ENCODE peak calls at places on chromosomes 7 and 10, in ten cellular contexts. One of them, this sample, is unnamed.

GRCh38 chr10:128990986-128991385 is 476.1 kb upstream of the MGMT start:
- DNase-seq in PC-9: no peak
- DNase-seq in fibroblast of pulmonary artery: no peak
- DNase-seq in CD8-positive, alpha-beta T cell: no peak
- DNase-seq in HL-60: no peak
- DNase-seq in fibroblast of mammary gland: no peak
- DNase-seq in mammary epithelial cell: no peak
- DNase-seq in heart right ventricle: no peak
- DNase-seq in heart left ventricle: no peak
- DNase-seq in IMR-90: no peak
- DNase-seq in this sample: no peak

GRCh38 chr7:12222889-12223579 is 11.9 kb downstream of the TMEM106B start:
- DNase-seq in PC-9: no peak
- DNase-seq in fibroblast of pulmonary artery: no peak
- DNase-seq in CD8-positive, alpha-beta T cell: no peak
- DNase-seq in HL-60: peak
- DNase-seq in fibroblast of mammary gland: no peak
- DNase-seq in mammary epithelial cell: no peak
- DNase-seq in heart right ventricle: no peak
- DNase-seq in heart left ventricle: no peak
- DNase-seq in IMR-90: no peak
- DNase-seq in this sample: no peak

GRCh38 chr7:55533050-55533728 is 39.1 kb downstream of the VOPP1 start:
- DNase-seq in PC-9: peak
- DNase-seq in fibroblast of pulmonary artery: no peak
- DNase-seq in CD8-positive, alpha-beta T cell: peak
- DNase-seq in HL-60: peak
- DNase-seq in fibroblast of mammary gland: peak
- DNase-seq in mammary epithelial cell: peak
- DNase-seq in heart right ventricle: no peak
- DNase-seq in heart left ventricle: no peak
- DNase-seq in IMR-90: peak
- DNase-seq in this sample: peak

GRCh38 chr7:5869691-5870090 is 10.9 kb upstream of the OCM start:
- DNase-seq in PC-9: no peak
- DNase-seq in fibroblast of pulmonary artery: no peak
- DNase-seq in CD8-positive, alpha-beta T cell: no peak
- DNase-seq in HL-60: no peak
- DNase-seq in fibroblast of mammary gland: no peak
- DNase-seq in mammary epithelial cell: no peak
- DNase-seq in heart right ventricle: no peak
- DNase-seq in heart left ventricle: no peak
- DNase-seq in IMR-90: no peak
- DNase-seq in this sample: no peak

GRCh38 chr7:73715648-73716317 is 3.7 kb downstream of the STX1A start:
- DNase-seq in PC-9: peak
- DNase-seq in fibroblast of pulmonary artery: peak
- DNase-seq in CD8-positive, alpha-beta T cell: no peak
- DNase-seq in HL-60: peak
- DNase-seq in fibroblast of mammary gland: peak
- DNase-seq in mammary epithelial cell: peak
- DNase-seq in heart right ventricle: no peak
- DNase-seq in heart left ventricle: no peak
- DNase-seq in IMR-90: peak
- DNase-seq in this sample: no peak

GRCh38 chr7:31825576-31825975 is 138.6 kb downstream of the PPP1R17 start:
- DNase-seq in PC-9: no peak
- DNase-seq in fibroblast of pulmonary artery: no peak
- DNase-seq in CD8-positive, alpha-beta T cell: no peak
- DNase-seq in HL-60: no peak
- DNase-seq in fibroblast of mammary gland: no peak
- DNase-seq in mammary epithelial cell: no peak
- DNase-seq in heart right ventricle: no peak
- DNase-seq in heart left ventricle: no peak
- DNase-seq in IMR-90: no peak
- DNase-seq in this sample: no peak

GRCh38 chr7:115070311-115070710 is 148.4 kb downstream of the MDFIC start:
- DNase-seq in PC-9: no peak
- DNase-seq in fibroblast of pulmonary artery: no peak
- DNase-seq in CD8-positive, alpha-beta T cell: no peak
- DNase-seq in HL-60: no peak
- DNase-seq in fibroblast of mammary gland: no peak
- DNase-seq in mammary epithelial cell: peak
- DNase-seq in heart right ventricle: no peak
- DNase-seq in heart left ventricle: no peak
- DNase-seq in IMR-90: no peak
- DNase-seq in this sample: no peak

GRCh38 chr7:139709460-139709859 is 68.3 kb downstream of the HIPK2 start:
- DNase-seq in PC-9: no peak
- DNase-seq in fibroblast of pulmonary artery: peak
- DNase-seq in CD8-positive, alpha-beta T cell: no peak
- DNase-seq in HL-60: no peak
- DNase-seq in fibroblast of mammary gland: peak
- DNase-seq in mammary epithelial cell: no peak
- DNase-seq in heart right ventricle: no peak
- DNase-seq in heart left ventricle: no peak
- DNase-seq in IMR-90: peak
- DNase-seq in this sample: no peak

GRCh38 chr10:114140036-114140435 is 34.0 kb downstream of the CCDC186 start:
- DNase-seq in PC-9: no peak
- DNase-seq in fibroblast of pulmonary artery: no peak
- DNase-seq in CD8-positive, alpha-beta T cell: no peak
- DNase-seq in HL-60: no peak
- DNase-seq in fibroblast of mammary gland: no peak
- DNase-seq in mammary epithelial cell: no peak
- DNase-seq in heart right ventricle: no peak
- DNase-seq in heart left ventricle: no peak
- DNase-seq in IMR-90: no peak
- DNase-seq in this sample: no peak

GRCh38 chr10:69089638-69090599 is 2.0 kb downstream of the SRGN start:
- DNase-seq in PC-9: no peak
- DNase-seq in fibroblast of pulmonary artery: peak
- DNase-seq in CD8-positive, alpha-beta T cell: peak
- DNase-seq in HL-60: peak
- DNase-seq in fibroblast of mammary gland: peak
- DNase-seq in mammary epithelial cell: no peak
- DNase-seq in heart right ventricle: no peak
- DNase-seq in heart left ventricle: no peak
- DNase-seq in IMR-90: peak
- DNase-seq in this sample: peak

GRCh38 chr7:145850636-145851035 is 266.0 kb upstream of the CNTNAP2 start:
- DNase-seq in PC-9: no peak
- DNase-seq in fibroblast of pulmonary artery: no peak
- DNase-seq in CD8-positive, alpha-beta T cell: no peak
- DNase-seq in HL-60: no peak
- DNase-seq in fibroblast of mammary gland: no peak
- DNase-seq in mammary epithelial cell: no peak
- DNase-seq in heart right ventricle: no peak
- DNase-seq in heart left ventricle: no peak
- DNase-seq in IMR-90: no peak
- DNase-seq in this sample: no peak

GRCh38 chr7:145845345-145845744 is 271.3 kb upstream of the CNTNAP2 start:
- DNase-seq in PC-9: no peak
- DNase-seq in fibroblast of pulmonary artery: no peak
- DNase-seq in CD8-positive, alpha-beta T cell: no peak
- DNase-seq in HL-60: no peak
- DNase-seq in fibroblast of mammary gland: no peak
- DNase-seq in mammary epithelial cell: no peak
- DNase-seq in heart right ventricle: no peak
- DNase-seq in heart left ventricle: no peak
- DNase-seq in IMR-90: no peak
- DNase-seq in this sample: no peak

GRCh38 chr7:145848691-145849090 is 267.9 kb upstream of the CNTNAP2 start:
- DNase-seq in PC-9: no peak
- DNase-seq in fibroblast of pulmonary artery: no peak
- DNase-seq in CD8-positive, alpha-beta T cell: no peak
- DNase-seq in HL-60: no peak
- DNase-seq in fibroblast of mammary gland: no peak
- DNase-seq in mammary epithelial cell: no peak
- DNase-seq in heart right ventricle: no peak
- DNase-seq in heart left ventricle: no peak
- DNase-seq in IMR-90: no peak
- DNase-seq in this sample: no peak
- TF ChIP-seq CTCF in PC-9: peak
- TF ChIP-seq CTCF in fibroblast of pulmonary artery: no peak
- TF ChIP-seq CTCF in CD8-positive, alpha-beta T cell: no peak
- TF ChIP-seq CTCF in HL-60: no peak
- TF ChIP-seq CTCF in fibroblast of mammary gland: no peak
- TF ChIP-seq CTCF in mammary epithelial cell: no peak
- TF ChIP-seq CTCF in heart right ventricle: peak
- TF ChIP-seq CTCF in heart left ventricle: peak
- TF ChIP-seq CTCF in IMR-90: no peak
- TF ChIP-seq CTCF in this sample: no peak

GRCh38 chr10:121715076-121715475 is 116.8 kb upstream of the FGFR2 start:
- DNase-seq in PC-9: no peak
- DNase-seq in fibroblast of pulmonary artery: no peak
- DNase-seq in CD8-positive, alpha-beta T cell: no peak
- DNase-seq in HL-60: no peak
- DNase-seq in fibroblast of mammary gland: no peak
- DNase-seq in mammary epithelial cell: peak
- DNase-seq in heart right ventricle: no peak
- DNase-seq in heart left ventricle: no peak
- DNase-seq in IMR-90: no peak
- DNase-seq in this sample: no peak

GRCh38 chr10:121709674-121710073 is 111.4 kb upstream of the FGFR2 start:
- DNase-seq in PC-9: no peak
- DNase-seq in fibroblast of pulmonary artery: peak
- DNase-seq in CD8-positive, alpha-beta T cell: no peak
- DNase-seq in HL-60: peak
- DNase-seq in fibroblast of mammary gland: peak
- DNase-seq in mammary epithelial cell: no peak
- DNase-seq in heart right ventricle: no peak
- DNase-seq in heart left ventricle: no peak
- DNase-seq in IMR-90: no peak
- DNase-seq in this sample: no peak

GRCh38 chr10:121710971-121711370 is 112.7 kb upstream of the FGFR2 start:
- DNase-seq in PC-9: no peak
- DNase-seq in fibroblast of pulmonary artery: no peak
- DNase-seq in CD8-positive, alpha-beta T cell: no peak
- DNase-seq in HL-60: no peak
- DNase-seq in fibroblast of mammary gland: no peak
- DNase-seq in mammary epithelial cell: no peak
- DNase-seq in heart right ventricle: no peak
- DNase-seq in heart left ventricle: no peak
- DNase-seq in IMR-90: no peak
- DNase-seq in this sample: no peak

GRCh38 chr10:121708921-121709625 is 110.8 kb upstream of the FGFR2 start:
- DNase-seq in PC-9: no peak
- DNase-seq in fibroblast of pulmonary artery: no peak
- DNase-seq in CD8-positive, alpha-beta T cell: no peak
- DNase-seq in HL-60: no peak
- DNase-seq in fibroblast of mammary gland: no peak
- DNase-seq in mammary epithelial cell: no peak
- DNase-seq in heart right ventricle: no peak
- DNase-seq in heart left ventricle: no peak
- DNase-seq in IMR-90: no peak
- DNase-seq in this sample: no peak

DNA sequence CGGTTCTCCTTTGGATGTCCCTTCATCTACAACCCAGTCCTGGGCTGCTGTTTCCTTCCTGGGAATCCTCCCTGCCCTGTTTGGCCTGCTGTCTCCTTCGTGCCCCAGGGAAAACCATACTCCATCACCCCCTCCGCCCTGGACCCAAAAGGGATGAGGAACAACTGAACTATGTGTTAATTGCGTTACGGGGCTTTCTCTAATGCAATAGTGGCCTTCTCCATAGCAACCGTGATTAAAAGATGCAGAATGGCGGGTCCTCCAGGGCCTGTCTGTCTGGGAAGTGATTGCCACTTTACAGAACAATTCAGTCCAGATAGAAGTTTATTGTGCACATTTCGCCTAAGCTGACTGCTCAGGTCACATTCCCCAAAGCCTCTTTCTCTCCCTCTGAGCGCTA is 112.0 kb upstream of the FGFR2 start:
- DNase-seq in PC-9: no peak
- DNase-seq in fibroblast of pulmonary artery: peak
- DNase-seq in CD8-positive, alpha-beta T cell: no peak
- DNase-seq in HL-60: no peak
- DNase-seq in fibroblast of mammary gland: peak
- DNase-seq in mammary epithelial cell: no peak
- DNase-seq in heart right ventricle: peak
- DNase-seq in heart left ventricle: no peak
- DNase-seq in IMR-90: no peak
- DNase-seq in this sample: no peak
- H3K4me3 ChIP-seq in PC-9: no peak
- H3K4me3 ChIP-seq in fibroblast of pulmonary artery: no peak
- H3K4me3 ChIP-seq in CD8-positive, alpha-beta T cell: no peak
- H3K4me3 ChIP-seq in HL-60: no peak
- H3K4me3 ChIP-seq in fibroblast of mammary gland: no peak
- H3K4me3 ChIP-seq in mammary epithelial cell: no peak
- H3K4me3 ChIP-seq in heart right ventricle: no peak
- H3K4me3 ChIP-seq in heart left ventricle: no peak
- H3K4me3 ChIP-seq in IMR-90: no peak
- H3K4me3 ChIP-seq in this sample: no peak

DNA sequence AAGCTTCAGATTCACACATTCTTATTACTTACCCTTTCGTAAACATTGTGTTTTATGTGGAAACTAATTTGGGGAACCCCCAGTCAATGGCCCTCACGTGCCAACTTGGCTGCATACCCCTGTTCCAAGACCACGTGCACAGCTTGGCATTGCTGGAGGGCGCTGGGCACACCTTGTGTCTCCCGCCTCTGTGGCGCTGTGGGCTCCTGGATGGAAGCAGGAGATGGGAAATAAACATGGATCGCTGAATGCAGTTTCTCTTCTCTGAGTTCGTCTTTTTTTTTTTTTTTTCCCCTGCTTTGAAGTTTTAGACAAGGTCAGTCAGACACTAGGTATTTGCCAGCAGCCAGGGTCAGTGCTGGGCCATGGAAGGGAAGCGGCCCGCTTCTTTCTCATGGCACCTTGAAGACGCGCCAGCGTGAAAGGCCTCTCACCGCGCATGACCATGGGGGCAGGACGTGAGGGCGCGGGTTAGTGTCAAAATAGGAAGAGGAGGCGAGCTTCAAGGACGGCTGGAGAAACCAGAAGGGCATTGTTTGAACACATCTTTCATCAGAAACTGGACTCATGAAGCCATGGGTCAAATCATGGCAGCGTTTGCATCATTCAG is 27.3 kb downstream of the BNIP3 start:
- DNase-seq in PC-9: no peak
- DNase-seq in fibroblast of pulmonary artery: no peak
- DNase-seq in CD8-positive, alpha-beta T cell: no peak
- DNase-seq in HL-60: no peak
- DNase-seq in fibroblast of mammary gland: no peak
- DNase-seq in mammary epithelial cell: no peak
- DNase-seq in heart right ventricle: no peak
- DNase-seq in heart left ventricle: no peak
- DNase-seq in IMR-90: no peak
- DNase-seq in this sample: no peak
- TF ChIP-seq CTCF in PC-9: no peak
- TF ChIP-seq CTCF in fibroblast of pulmonary artery: no peak
- TF ChIP-seq CTCF in CD8-positive, alpha-beta T cell: no peak
- TF ChIP-seq CTCF in HL-60: no peak
- TF ChIP-seq CTCF in fibroblast of mammary gland: no peak
- TF ChIP-seq CTCF in mammary epithelial cell: no peak
- TF ChIP-seq CTCF in heart right ventricle: no peak
- TF ChIP-seq CTCF in heart left ventricle: no peak
- TF ChIP-seq CTCF in IMR-90: no peak
- TF ChIP-seq CTCF in this sample: no peak

DNA sequence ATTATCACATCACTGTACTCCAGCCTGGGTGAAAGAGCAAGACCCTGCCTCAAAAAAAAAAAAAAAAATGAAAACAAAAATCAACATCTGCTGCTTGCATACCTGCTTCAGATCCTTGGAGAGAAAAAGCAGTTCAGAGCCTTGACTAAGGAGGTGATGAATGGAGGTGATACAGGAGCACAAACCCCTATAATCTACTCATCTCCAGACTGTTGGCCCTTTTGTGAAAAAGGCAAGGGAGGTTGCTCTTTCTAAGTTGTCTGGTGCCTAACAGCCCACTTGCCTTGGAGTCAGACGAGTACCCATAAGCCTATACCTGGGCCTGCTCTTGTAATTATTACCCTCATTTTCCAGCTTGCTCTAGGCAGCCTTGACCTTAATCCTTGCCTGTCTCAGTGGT is 1.4 kb downstream of the SFXN2 start:
- DNase-seq in PC-9: no peak
- DNase-seq in fibroblast of pulmonary artery: no peak
- DNase-seq in CD8-positive, alpha-beta T cell: no peak
- DNase-seq in HL-60: no peak
- DNase-seq in fibroblast of mammary gland: no peak
- DNase-seq in mammary epithelial cell: no peak
- DNase-seq in heart right ventricle: no peak
- DNase-seq in heart left ventricle: no peak
- DNase-seq in IMR-90: no peak
- DNase-seq in this sample: no peak
- H3K4me3 ChIP-seq in PC-9: no peak
- H3K4me3 ChIP-seq in fibroblast of pulmonary artery: no peak
- H3K4me3 ChIP-seq in CD8-positive, alpha-beta T cell: no peak
- H3K4me3 ChIP-seq in HL-60: no peak
- H3K4me3 ChIP-seq in fibroblast of mammary gland: no peak
- H3K4me3 ChIP-seq in mammary epithelial cell: no peak
- H3K4me3 ChIP-seq in heart right ventricle: no peak
- H3K4me3 ChIP-seq in heart left ventricle: no peak
- H3K4me3 ChIP-seq in IMR-90: no peak
- H3K4me3 ChIP-seq in this sample: peak